ENCODE peak calls at places on chromosomes 5 and 9, in ten cellular contexts. H is AG04450; K is HL-60; R is fibroblast of the aortic adventitia; B is activated CD8-positive, alpha-beta memory T cell treated with anti-CD3 and anti-CD28 coated beads, Interleukin-2, amount 50 U/mL, for 48 hours; I is Caki2; L is CD4-positive, alpha-beta memory T cell; Z is frontal cortex; Y is psoas muscle; N is cerebellum. V is an unnamed sample.

GRCh38 chr5:65916066-65916465 is 10.3 kb upstream of the ERBIN start:
- DNase-seq in H (no peak), K (no peak), R (no peak), B (no peak), I (no peak), L (no peak), Z (no peak), Y (no peak), N (no peak), V (no peak)

GRCh38 chr5:175712313-175712680 is 54.4 kb downstream of the HRH2 start:
- DNase-seq in H (no peak), K (no peak), R (no peak), B (no peak), I (no peak), L (no peak), Z (no peak), Y (no peak), N (no peak), V (no peak)

GRCh38 chr5:153543959-153544470 is 53.5 kb downstream of the GRIA1 start:
- DNase-seq in H (no peak), K (no peak), R (no peak), B (no peak), I (no peak), L (no peak), Z (no peak), Y (no peak), N (no peak), V (no peak)

GRCh38 chr5:107542831-107543231 is 127.9 kb downstream of the EFNA5 start:
- DNase-seq in H (peak; percentile 10), K (no peak), R (peak; percentile 87), B (no peak), I (no peak), L (no peak), Z (no peak), Y (peak; percentile 84), N (no peak), V (no peak)

GRCh38 chr5:155270737-155271136 is 257.2 kb downstream of the KIF4B start:
- DNase-seq in H (no peak), K (no peak), R (peak; percentile 10), B (no peak), I (no peak), L (no peak), Z (no peak), Y (no peak), N (no peak), V (no peak)

GRCh38 chr9:124680714-124681390 is 90.3 kb downstream of the NR6A1 start:
- DNase-seq in H (no peak), K (no peak), R (no peak), B (no peak), I (no peak), L (no peak), Z (no peak), Y (no peak), N (no peak), V (no peak)

GRCh38 chr5:98214240-98215051 is 559.0 kb upstream of the RGMB start:
- DNase-seq in H (no peak), K (no peak), R (peak; percentile 59), B (no peak), I (no peak), L (no peak), Z (no peak), Y (peak; percentile 8), N (no peak), V (no peak)

GRCh38 chr9:96020822-96021615 is 145.5 kb downstream of the ERCC6L2 start:
- DNase-seq in H (no peak), K (peak; percentile 48), R (peak; percentile 13), B (peak; percentile 81), I (no peak), L (peak; percentile 45), Z (peak; percentile 62), Y (no peak), N (no peak), V (peak; percentile 62)

GRCh38 chr5:1555011-1555807 is 31.4 kb upstream of the LPCAT1 start:
- DNase-seq in H (no peak), K (no peak), R (no peak), B (peak; percentile 39), I (peak; percentile 91), L (no peak), Z (no peak), Y (no peak), N (no peak), V (no peak)

GRCh38 chr5:177131711-177132503 is 1.7 kb upstream of the NSD1 start:
- DNase-seq in H (no peak), K (no peak), R (no peak), B (no peak), I (no peak), L (no peak), Z (peak; percentile 49), Y (peak; percentile 33), N (peak; percentile 37), V (no peak)

GRCh38 chr9:99030082-99030481 is 74.8 kb upstream of the TGFBR1 start:
- DNase-seq in H (peak; percentile 96), K (peak; percentile 40), R (peak; percentile 97), B (no peak), I (no peak), L (no peak), Z (no peak), Y (no peak), N (no peak), V (no peak)

GRCh38 chr9:127835930-127836586 is 18.4 kb downstream of the ENG start:
- DNase-seq in H (peak; percentile 36), K (peak; percentile 88), R (peak; percentile 63), B (peak; percentile 69), I (no peak), L (no peak), Z (no peak), Y (peak; percentile 70), N (no peak), V (no peak)

GRCh38 chr9:3719286-3719685 is 193.5 kb upstream of the RFX3 start:
- DNase-seq in H (no peak), K (no peak), R (peak; percentile 5), B (no peak), I (no peak), L (no peak), Z (no peak), Y (no peak), N (no peak), V (no peak)

GRCh38 chr5:1568201-1568979 is 44.6 kb upstream of the LPCAT1 start:
- DNase-seq in H (peak; percentile 57), K (no peak), R (peak; percentile 94), B (no peak), I (peak; percentile 92), L (no peak), Z (no peak), Y (no peak), N (no peak), V (no peak)

GRCh38 chr5:10695055-10695649 is 65.9 kb downstream of the DAP start:
- DNase-seq in H (no peak), K (peak; percentile 69), R (peak; percentile 74), B (no peak), I (peak; percentile 81), L (no peak), Z (peak; percentile 72), Y (peak; percentile 62), N (peak; percentile 84), V (no peak)